ENCODE peak calls at places on chromosome 3, in eight cellular contexts. J is pancreas, I is heart right ventricle, X is cardiac muscle cell, H is hepatocyte, L is H9, G is tibial nerve, P is endothelial cell of umbilical vein. D is an unnamed sample. For H3K4me1, the result is how much of the 10 kb centered on the place peaks cover.

GRCh38 chr3:38029400-38030125 is at the start of gene PLCD1:
- DNase-seq in J (peak), I (peak), X (peak), H (peak), L (peak), G (peak), P (peak), D (peak)

GRCh38 chr3:52005571-52005986 is 9.9 kb upstream of the RPL29 start:
- DNase-seq in J (peak), I (peak), X (peak), H (peak), L (peak), G (no peak), P (peak), D (no peak)

GRCh38 chr3:48847053-48847585 is 555 bp downstream of the PRKAR2A start:
- DNase-seq in J (peak), I (peak), X (peak), H (peak), L (peak), G (peak), P (peak), D (peak)

GRCh38 chr3:100590114-100590839 is 19.1 kb upstream of the ADGRG7 start:
- DNase-seq in J (no peak), I (peak), X (peak), H (peak), L (peak), G (peak), P (peak), D (no peak)

GRCh38 chr3:66276705-66277274 is 56.0 kb downstream of the SLC25A26 start:
- DNase-seq in J (no peak), I (peak), X (peak), H (peak), L (peak), G (peak), P (peak), D (no peak)

GRCh38 chr3:54515439-54516213 is 393.3 kb downstream of the CACNA2D3 start:
- DNase-seq in J (no peak), I (no peak), X (no peak), H (no peak), L (no peak), G (no peak), P (no peak), D (no peak)

GRCh38 chr3:142694225-142694624 is 29.6 kb upstream of the TRPC1 start:
- DNase-seq in J (no peak), I (no peak), X (no peak), H (no peak), L (no peak), G (no peak), P (no peak), D (no peak)

GRCh38 chr3:65288781-65289180 is 601.0 kb upstream of the ADAMTS9 start:
- DNase-seq in J (no peak), I (no peak), X (no peak), H (no peak), L (no peak), G (no peak), P (no peak), D (no peak)

GRCh38 chr3:143150979-143151726 is 31.6 kb downstream of the CHST2 start:
- DNase-seq in J (no peak), I (peak), X (peak), H (no peak), L (no peak), G (peak), P (no peak), D (no peak)

GRCh38 chr3:143084856-143085731 is 34.5 kb upstream of the CHST2 start:
- DNase-seq in J (no peak), I (no peak), X (peak), H (no peak), L (no peak), G (no peak), P (peak), D (peak)

GRCh38 chr3:119175869-119176756 is 2.7 kb downstream of the UPK1B start:
- DNase-seq in J (no peak), I (no peak), X (peak), H (peak), L (no peak), G (peak), P (no peak), D (no peak)

GRCh38 chr3:6132684-6133432 is 728.1 kb upstream of the GRM7 start:
- DNase-seq in J (no peak), I (no peak), X (no peak), H (no peak), L (no peak), G (no peak), P (no peak), D (no peak)

GRCh38 chr3:120348065-120348980 is 831 bp downstream of the LRRC58 start:
- DNase-seq in J (no peak), I (peak), X (no peak), H (peak), L (peak), G (peak), P (peak), D (no peak)

GRCh38 chr3:22960326-22960984 is 242.7 kb upstream of the UBE2E2 start:
- DNase-seq in J (no peak), I (peak), X (peak), H (peak), L (no peak), G (peak), P (peak), D (no peak)

GRCh38 chr3:115624029-115624645 is 827 bp downstream of the GAP43 start:
- DNase-seq in J (no peak), I (no peak), X (no peak), H (no peak), L (peak), G (no peak), P (no peak), D (no peak)

GRCh38 chr3:89002166-89002565 is 105.3 kb upstream of the EPHA3 start:
- DNase-seq in J (no peak), I (no peak), X (no peak), H (no peak), L (no peak), G (no peak), P (no peak), D (no peak)

GRCh38 chr3:86303935-86304334 is 687.0 kb downstream of the VGLL3 start:
- DNase-seq in J (no peak), I (no peak), X (no peak), H (no peak), L (no peak), G (no peak), P (no peak), D (no peak)

DNA sequence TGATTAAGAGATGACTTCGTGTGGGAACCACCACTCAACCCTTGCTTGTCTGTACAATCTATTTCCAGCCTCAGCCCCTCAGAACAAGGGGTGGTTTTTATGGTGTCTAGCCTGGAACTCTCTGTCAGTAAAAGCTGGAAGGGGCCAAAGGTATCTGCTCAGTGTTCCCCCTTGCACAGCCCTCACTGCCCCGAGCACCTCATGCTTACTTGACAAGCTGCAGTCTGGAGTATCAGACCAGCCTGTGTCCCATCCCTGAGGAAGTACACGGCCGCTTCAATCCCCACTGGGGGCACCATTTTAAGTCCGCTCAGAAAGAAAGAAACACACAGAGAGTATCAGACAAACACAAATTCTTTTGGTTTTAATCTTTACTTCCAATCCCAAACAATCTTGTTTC is 32.4 kb downstream of the UMPS start:
- DNase-seq in J (no peak), I (no peak), X (no peak), H (no peak), L (no peak), G (no peak), P (no peak), D (no peak)
- H3K27ac ChIP-seq in J (no peak), I (peak), X (no peak), H (no peak), L (no peak), G (no peak), P (no peak), D (no peak)

GRCh38 chr3:32852146-32852545 is 34.3 kb downstream of the TRIM71 start:
- DNase-seq in J (no peak), I (no peak), X (no peak), H (no peak), L (no peak), G (no peak), P (no peak), D (no peak)
- H3K4me1 ChIP-seq in J (under half), I (under half), X (half or more), H (under half), L (under half), G (under half), P (under half), D (under half)

GRCh38 chr3:161409069-161409468 is 37.8 kb upstream of the SPTSSB start:
- DNase-seq in J (no peak), I (peak), X (peak), H (peak), L (no peak), G (peak), P (peak), D (no peak)
- TF ChIP-seq CTCF in J (peak), I (peak), X (peak), H (peak), L (peak), G (peak), P (peak), D (peak)

GRCh38 chr3:134361162-134361831 is 12.9 kb downstream of the AMOTL2 start:
- DNase-seq in J (no peak), I (no peak), X (no peak), H (no peak), L (no peak), G (no peak), P (no peak), D (no peak)
- H3K27ac ChIP-seq in J (no peak), I (peak), X (no peak), H (no peak), L (no peak), G (peak), P (no peak), D (peak)

DNA sequence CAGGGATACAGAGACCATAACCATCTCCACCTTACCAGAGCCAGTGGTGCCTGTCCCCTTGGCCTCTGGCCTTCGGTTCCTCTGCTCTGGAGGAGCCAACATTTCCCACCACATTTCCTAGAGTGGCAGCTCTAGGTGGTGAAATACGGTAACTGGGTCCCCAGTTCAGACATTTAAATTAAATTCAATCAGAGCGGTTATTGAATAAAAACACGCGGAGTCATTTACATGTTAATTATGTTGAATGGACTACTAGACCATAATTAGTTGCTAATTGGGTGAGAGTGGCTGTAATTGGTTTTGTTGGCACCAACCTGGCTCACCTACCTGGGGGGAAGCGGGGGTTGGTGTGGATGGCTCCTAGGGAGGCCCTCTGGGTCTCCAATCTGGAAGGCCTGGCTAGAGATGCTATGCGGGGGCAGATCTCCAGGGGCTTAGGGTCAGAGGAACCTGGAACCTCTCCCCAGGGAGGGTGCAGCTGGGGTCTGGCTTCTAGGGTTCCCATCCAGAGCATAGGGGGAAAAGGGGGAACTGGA is 12.7 kb downstream of the SEMA3F start:
- DNase-seq in J (no peak), I (no peak), X (no peak), H (no peak), L (no peak), G (no peak), P (no peak), D (no peak)
- H3K4me1 ChIP-seq in J (under half), I (half or more), X (under half), H (under half), L (under half), G (half or more), P (half or more), D (half or more)

GRCh38 chr3:43894176-43895049 is 203.7 kb downstream of the ABHD5 start:
- DNase-seq in J (peak), I (peak), X (peak), H (peak), L (peak), G (peak), P (peak), D (no peak)
- TF ChIP-seq CTCF in J (no peak), I (no peak), X (no peak), H (no peak), L (peak), G (no peak), P (no peak), D (no peak)

GRCh38 chr3:111733856-111734255 is 125.2 kb upstream of the PHLDB2 start:
- DNase-seq in J (no peak), I (no peak), X (no peak), H (no peak), L (no peak), G (no peak), P (no peak), D (no peak)
- H3K27ac ChIP-seq in J (peak), I (no peak), X (no peak), H (peak), L (no peak), G (no peak), P (no peak), D (no peak)